ENCODE peak calls at places on chromosome 1, in eight cellular contexts. One of them, this sample, is unnamed.

GRCh38 chr1:16367258-16367967 is 371 bp downstream of the SZRD1 start:
- DNase-seq in tibial artery: peak
- DNase-seq in cardiac muscle cell: peak
- DNase-seq in amniotic epithelial cell: peak
- DNase-seq in central memory CD8-positive, alpha-beta T cell: peak
- DNase-seq in AG09319: peak
- DNase-seq in stimulated activated CD8-positive, alpha-beta memory T cell treated with anti-CD3 and anti-CD28 coated beads, Interleukin-15, amount 100 ng/mL, for 24 hours: peak
- DNase-seq in EH: peak
- DNase-seq in this sample: peak

GRCh38 chr1:53766766-53767409 is 27.9 kb upstream of the GLIS1 start:
- DNase-seq in stimulated activated CD8-positive, alpha-beta memory T cell treated with anti-CD3 and anti-CD28 coated beads, Interleukin-15, amount 100 ng/mL, for 24 hours: no peak
- DNase-seq in tibial artery: no peak
- DNase-seq in AG09319: no peak
- DNase-seq in amniotic epithelial cell: peak
- DNase-seq in EH: peak
- DNase-seq in cardiac muscle cell: peak
- DNase-seq in central memory CD8-positive, alpha-beta T cell: no peak
- DNase-seq in this sample: no peak

GRCh38 chr1:181140398-181140797 is 51.9 kb downstream of the IER5 start:
- DNase-seq in central memory CD8-positive, alpha-beta T cell: no peak
- DNase-seq in AG09319: no peak
- DNase-seq in EH: peak
- DNase-seq in tibial artery: no peak
- DNase-seq in stimulated activated CD8-positive, alpha-beta memory T cell treated with anti-CD3 and anti-CD28 coated beads, Interleukin-15, amount 100 ng/mL, for 24 hours: no peak
- DNase-seq in cardiac muscle cell: no peak
- DNase-seq in amniotic epithelial cell: no peak
- DNase-seq in this sample: no peak

GRCh38 chr1:169107673-169108160 is 1.2 kb downstream of the ATP1B1 start:
- DNase-seq in AG09319: no peak
- DNase-seq in tibial artery: no peak
- DNase-seq in central memory CD8-positive, alpha-beta T cell: no peak
- DNase-seq in cardiac muscle cell: peak
- DNase-seq in stimulated activated CD8-positive, alpha-beta memory T cell treated with anti-CD3 and anti-CD28 coated beads, Interleukin-15, amount 100 ng/mL, for 24 hours: no peak
- DNase-seq in amniotic epithelial cell: peak
- DNase-seq in EH: peak
- DNase-seq in this sample: no peak

GRCh38 chr1:29698033-29698432 is 461.7 kb downstream of the PTPRU start:
- DNase-seq in EH: peak
- DNase-seq in AG09319: no peak
- DNase-seq in stimulated activated CD8-positive, alpha-beta memory T cell treated with anti-CD3 and anti-CD28 coated beads, Interleukin-15, amount 100 ng/mL, for 24 hours: no peak
- DNase-seq in tibial artery: no peak
- DNase-seq in amniotic epithelial cell: peak
- DNase-seq in cardiac muscle cell: peak
- DNase-seq in central memory CD8-positive, alpha-beta T cell: no peak
- DNase-seq in this sample: no peak

GRCh38 chr1:19661721-19662228 is 2.9 kb upstream of the HTR6 start:
- DNase-seq in tibial artery: no peak
- DNase-seq in amniotic epithelial cell: peak
- DNase-seq in cardiac muscle cell: peak
- DNase-seq in central memory CD8-positive, alpha-beta T cell: peak
- DNase-seq in EH: peak
- DNase-seq in AG09319: no peak
- DNase-seq in stimulated activated CD8-positive, alpha-beta memory T cell treated with anti-CD3 and anti-CD28 coated beads, Interleukin-15, amount 100 ng/mL, for 24 hours: no peak
- DNase-seq in this sample: no peak

GRCh38 chr1:14602131-14602530 is 3.6 kb downstream of the KAZN start:
- DNase-seq in stimulated activated CD8-positive, alpha-beta memory T cell treated with anti-CD3 and anti-CD28 coated beads, Interleukin-15, amount 100 ng/mL, for 24 hours: no peak
- DNase-seq in cardiac muscle cell: peak
- DNase-seq in tibial artery: peak
- DNase-seq in EH: no peak
- DNase-seq in amniotic epithelial cell: no peak
- DNase-seq in AG09319: no peak
- DNase-seq in central memory CD8-positive, alpha-beta T cell: no peak
- DNase-seq in this sample: no peak

GRCh38 chr1:233719626-233720334 is 105.9 kb downstream of the KCNK1 start:
- DNase-seq in EH: no peak
- DNase-seq in cardiac muscle cell: no peak
- DNase-seq in stimulated activated CD8-positive, alpha-beta memory T cell treated with anti-CD3 and anti-CD28 coated beads, Interleukin-15, amount 100 ng/mL, for 24 hours: no peak
- DNase-seq in central memory CD8-positive, alpha-beta T cell: no peak
- DNase-seq in tibial artery: no peak
- DNase-seq in AG09319: no peak
- DNase-seq in amniotic epithelial cell: no peak
- DNase-seq in this sample: no peak

GRCh38 chr1:248881261-248881660 is 22.4 kb upstream of the ZNF692 start:
- DNase-seq in cardiac muscle cell: no peak
- DNase-seq in EH: no peak
- DNase-seq in central memory CD8-positive, alpha-beta T cell: no peak
- DNase-seq in AG09319: no peak
- DNase-seq in tibial artery: no peak
- DNase-seq in amniotic epithelial cell: no peak
- DNase-seq in stimulated activated CD8-positive, alpha-beta memory T cell treated with anti-CD3 and anti-CD28 coated beads, Interleukin-15, amount 100 ng/mL, for 24 hours: no peak
- DNase-seq in this sample: no peak

GRCh38 chr1:191634801-191635520 is 523.3 kb upstream of the RGS18 start:
- DNase-seq in AG09319: no peak
- DNase-seq in amniotic epithelial cell: no peak
- DNase-seq in central memory CD8-positive, alpha-beta T cell: no peak
- DNase-seq in tibial artery: no peak
- DNase-seq in cardiac muscle cell: no peak
- DNase-seq in stimulated activated CD8-positive, alpha-beta memory T cell treated with anti-CD3 and anti-CD28 coated beads, Interleukin-15, amount 100 ng/mL, for 24 hours: no peak
- DNase-seq in EH: no peak
- DNase-seq in this sample: no peak

GRCh38 chr1:92262516-92262915 is 36.3 kb downstream of the GLMN start:
- DNase-seq in central memory CD8-positive, alpha-beta T cell: no peak
- DNase-seq in tibial artery: no peak
- DNase-seq in cardiac muscle cell: peak
- DNase-seq in EH: no peak
- DNase-seq in AG09319: no peak
- DNase-seq in stimulated activated CD8-positive, alpha-beta memory T cell treated with anti-CD3 and anti-CD28 coated beads, Interleukin-15, amount 100 ng/mL, for 24 hours: no peak
- DNase-seq in amniotic epithelial cell: no peak
- DNase-seq in this sample: no peak

GRCh38 chr1:110455151-110455550 is 4.2 kb downstream of the PROK1 start:
- DNase-seq in cardiac muscle cell: peak
- DNase-seq in tibial artery: no peak
- DNase-seq in AG09319: no peak
- DNase-seq in EH: no peak
- DNase-seq in amniotic epithelial cell: no peak
- DNase-seq in central memory CD8-positive, alpha-beta T cell: no peak
- DNase-seq in stimulated activated CD8-positive, alpha-beta memory T cell treated with anti-CD3 and anti-CD28 coated beads, Interleukin-15, amount 100 ng/mL, for 24 hours: no peak
- DNase-seq in this sample: no peak

GRCh38 chr1:153597206-153597605 is 15.7 kb downstream of the S100A16 start:
- DNase-seq in AG09319: no peak
- DNase-seq in cardiac muscle cell: no peak
- DNase-seq in amniotic epithelial cell: peak
- DNase-seq in stimulated activated CD8-positive, alpha-beta memory T cell treated with anti-CD3 and anti-CD28 coated beads, Interleukin-15, amount 100 ng/mL, for 24 hours: no peak
- DNase-seq in EH: peak
- DNase-seq in tibial artery: no peak
- DNase-seq in central memory CD8-positive, alpha-beta T cell: no peak
- DNase-seq in this sample: no peak

GRCh38 chr1:45067806-45068205 is 55.8 kb downstream of the UROD start:
- DNase-seq in cardiac muscle cell: no peak
- DNase-seq in amniotic epithelial cell: no peak
- DNase-seq in tibial artery: no peak
- DNase-seq in stimulated activated CD8-positive, alpha-beta memory T cell treated with anti-CD3 and anti-CD28 coated beads, Interleukin-15, amount 100 ng/mL, for 24 hours: no peak
- DNase-seq in EH: no peak
- DNase-seq in AG09319: no peak
- DNase-seq in central memory CD8-positive, alpha-beta T cell: no peak
- DNase-seq in this sample: no peak

This sample was measured in left lung.